ENCODE peak calls at places on chromosomes 13 and 19, in seven cellular contexts. L is astrocyte of the spinal cord, C is mammary epithelial cell, Y is spleen, N is right lobe of liver, M is SK-N-MC, R is adrenal gland. T is an unnamed sample.

GRCh38 chr19:56367829-56368711 is 25.3 kb downstream of the ZNF582 start:
- DNase-seq in L (peak; percentile 97), C (peak; percentile 89), Y (peak; percentile 95), N (peak; percentile 95), M (peak; percentile 34), R (peak; percentile 94), T (no peak)

GRCh38 chr13:44660050-44660449 is 83.9 kb upstream of the TSC22D1 start:
- DNase-seq in L (no peak), C (peak; percentile 14), Y (no peak), N (no peak), M (no peak), R (no peak), T (no peak)

GRCh38 chr13:33483471-33483870 is 197.9 kb upstream of the STARD13 start:
- DNase-seq in L (no peak), C (peak; percentile 85), Y (no peak), N (no peak), M (peak; percentile 57), R (no peak), T (no peak)

GRCh38 chr19:48606463-48607358 is at the start of gene SPACA4:
- DNase-seq in L (no peak), C (no peak), Y (peak; percentile 69), N (no peak), M (no peak), R (no peak), T (no peak)

GRCh38 chr13:79492313-79492798 is 11.4 kb downstream of the NDFIP2 start:
- DNase-seq in L (peak; percentile 19), C (peak; percentile 32), Y (no peak), N (no peak), M (no peak), R (no peak), T (no peak)

GRCh38 chr13:71513414-71514063 is 353.5 kb downstream of the DACH1 start:
- DNase-seq in L (no peak), C (no peak), Y (no peak), N (no peak), M (no peak), R (no peak), T (no peak)

GRCh38 chr13:26320766-26321165 is 66.8 kb downstream of the CDK8 start:
- DNase-seq in L (no peak), C (no peak), Y (no peak), N (no peak), M (no peak), R (no peak), T (no peak)

GRCh38 chr19:33683881-33684549 is 62.3 kb downstream of the CHST8 start:
- DNase-seq in L (peak; percentile 10), C (peak; percentile 55), Y (peak; percentile 76), N (peak; percentile 42), M (no peak), R (peak; percentile 38), T (no peak)

GRCh38 chr19:2413159-2413558 is 14.2 kb downstream of the TIMM13 start:
- DNase-seq in L (no peak), C (no peak), Y (no peak), N (no peak), M (no peak), R (no peak), T (no peak)

GRCh38 chr19:15101479-15102082 is 5.6 kb upstream of the SYDE1 start:
- DNase-seq in L (peak; percentile 39), C (peak; percentile 26), Y (no peak), N (no peak), M (peak; percentile 28), R (peak; percentile 67), T (peak; percentile 62)

GRCh38 chr13:30464496-30465351 is 1.0 kb downstream of the HMGB1 start:
- DNase-seq in L (peak; percentile 84), C (peak; percentile 78), Y (peak; percentile 94), N (peak; percentile 86), M (no peak), R (peak; percentile 77), T (peak; percentile 51)

GRCh38 chr19:17686027-17686511 is 2.1 kb downstream of the UNC13A start:
- DNase-seq in L (peak; percentile 8), C (no peak), Y (no peak), N (no peak), M (no peak), R (no peak), T (no peak)
- H3K4me3 ChIP-seq in L (peak overlapping the region; percentile 18), C (no peak overlapping the region), Y (no peak overlapping the region), N (no peak overlapping the region), M (no peak overlapping the region), R (no peak overlapping the region), T (no peak overlapping the region)

GRCh38 chr19:5308471-5309437 is 31.9 kb downstream of the PTPRS start:
- DNase-seq in L (peak; percentile 93), C (peak; percentile 87), Y (no peak), N (no peak), M (peak; percentile 79), R (no peak), T (no peak)
- H3K4me3 ChIP-seq in L (peak overlapping the region; percentile 8), C (no peak overlapping the region), Y (no peak overlapping the region), N (no peak overlapping the region), M (peak overlapping the region; percentile 73), R (no peak overlapping the region), T (no peak overlapping the region)

GRCh38 chr19:18594824-18595373 is 6.3 kb downstream of the REX1BD start:
- DNase-seq in L (no peak), C (no peak), Y (no peak), N (no peak), M (no peak), R (no peak), T (no peak)
- H3K4me3 ChIP-seq in L (peak overlapping the region; percentile 28), C (no peak overlapping the region), Y (peak overlapping the region; percentile 43), N (no peak overlapping the region), M (peak overlapping the region; percentile 70), R (no peak overlapping the region), T (no peak overlapping the region)

GRCh38 chr13:99075268-99076191 is 97.7 kb upstream of the DOCK9 start:
- DNase-seq in L (no peak), C (no peak), Y (no peak), N (no peak), M (no peak), R (no peak), T (peak; percentile 56)

GRCh38 chr13:99072941-99073340 is 95.1 kb upstream of the DOCK9 start:
- DNase-seq in L (no peak), C (no peak), Y (no peak), N (no peak), M (no peak), R (no peak), T (no peak)

GRCh38 chr13:99071666-99072065 is 93.8 kb upstream of the DOCK9 start:
- DNase-seq in L (no peak), C (no peak), Y (no peak), N (no peak), M (no peak), R (no peak), T (no peak)

GRCh38 chr13:99072356-99072755 is 94.5 kb upstream of the DOCK9 start:
- DNase-seq in L (no peak), C (no peak), Y (no peak), N (no peak), M (no peak), R (no peak), T (no peak)

DNA sequence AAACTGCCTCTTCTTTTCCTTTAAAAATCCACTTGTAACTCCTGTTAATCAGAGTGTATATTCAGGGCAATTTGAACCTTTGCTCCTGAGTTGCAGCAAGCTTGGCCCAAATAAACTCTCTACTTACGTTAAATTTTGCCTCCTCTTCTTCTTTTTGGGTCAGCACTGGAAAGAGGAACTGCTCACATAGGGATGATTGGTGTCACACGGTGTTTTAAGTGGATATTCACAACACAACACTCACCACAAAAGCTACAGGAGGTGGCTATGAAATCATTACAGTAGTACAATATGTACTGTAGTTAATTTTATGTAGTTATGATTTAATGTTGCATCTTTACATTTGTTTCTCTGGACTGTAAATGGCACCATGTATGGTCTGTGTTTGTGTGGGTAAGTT is 96.8 kb upstream of the DOCK9 start:
- DNase-seq in L (no peak), C (no peak), Y (no peak), N (no peak), M (no peak), R (no peak), T (no peak)
- H3K4me3 ChIP-seq in L (no peak overlapping the region), C (no peak overlapping the region), Y (no peak overlapping the region), N (no peak overlapping the region), M (no peak overlapping the region), R (no peak overlapping the region), T (no peak overlapping the region)

T was measured in Jurkat, Clone E6-1.